ENCODE peak calls at places on chromosomes 12 and 14, in nine cellular contexts. F, J, R, U, B, W, Z, S and D are unnamed samples.

GRCh38 chr14:22450266-22450665 is 138.8 kb downstream of the DAD1 start:
- DNase-seq in F (no peak), J (no peak), R (no peak), U (no peak), B (no peak), W (no peak), Z (no peak), S (no peak), D (no peak)

GRCh38 chr14:68894802-68895201 is 84.3 kb downstream of the ACTN1 start:
- DNase-seq in F (peak), J (peak), R (no peak), U (no peak), B (no peak), W (no peak), Z (no peak), S (peak), D (no peak)

GRCh38 chr14:88323520-88324199 is 591 bp upstream of the KCNK10 start:
- DNase-seq in F (peak), J (no peak), R (no peak), U (peak), B (peak), W (peak), Z (no peak), S (no peak), D (peak)

GRCh38 chr12:57214398-57214781 is 2.2 kb upstream of the NXPH4 start:
- DNase-seq in F (peak), J (peak), R (peak), U (peak), B (peak), W (peak), Z (peak), S (no peak), D (peak)

GRCh38 chr14:103281496-103282231 is 52.4 kb upstream of the EIF5 start:
- DNase-seq in F (peak), J (peak), R (no peak), U (no peak), B (no peak), W (peak), Z (no peak), S (peak), D (no peak)

GRCh38 chr14:38211258-38211735 is 3.6 kb downstream of the SSTR1 start:
- DNase-seq in F (no peak), J (no peak), R (no peak), U (no peak), B (no peak), W (no peak), Z (no peak), S (no peak), D (no peak)

GRCh38 chr12:63843613-63844390 is 698 bp upstream of the SRGAP1 start:
- DNase-seq in F (peak), J (peak), R (peak), U (peak), B (peak), W (peak), Z (peak), S (peak), D (peak)

GRCh38 chr12:120640840-120641833 is 711 bp downstream of the CABP1 start:
- DNase-seq in F (peak), J (peak), R (peak), U (peak), B (peak), W (peak), Z (peak), S (no peak), D (peak)

GRCh38 chr12:131872154-131873046 is 22.0 kb upstream of the ULK1 start:
- DNase-seq in F (peak), J (peak), R (no peak), U (no peak), B (no peak), W (no peak), Z (no peak), S (no peak), D (no peak)

GRCh38 chr14:105493921-105494605 is 3.0 kb downstream of the TEDC1 start:
- DNase-seq in F (no peak), J (no peak), R (no peak), U (no peak), B (no peak), W (no peak), Z (no peak), S (no peak), D (no peak)

GRCh38 chr12:88308825-88309224 is 166.7 kb downstream of the TMTC3 start:
- DNase-seq in F (peak), J (peak), R (no peak), U (no peak), B (no peak), W (no peak), Z (no peak), S (peak), D (no peak)

GRCh38 chr12:86257173-86257572 is 982 bp upstream of the MGAT4C start:
- DNase-seq in F (no peak), J (no peak), R (no peak), U (no peak), B (no peak), W (no peak), Z (no peak), S (no peak), D (no peak)

GRCh38 chr12:6267007-6267721 is 43.3 kb upstream of the PLEKHG6 start:
- DNase-seq in F (peak), J (peak), R (peak), U (peak), B (no peak), W (no peak), Z (peak), S (no peak), D (peak)

GRCh38 chr12:104747956-104748355 is 210.1 kb downstream of the SLC41A2 start:
- DNase-seq in F (no peak), J (no peak), R (no peak), U (no peak), B (no peak), W (no peak), Z (no peak), S (no peak), D (no peak)

GRCh38 chr12:113030875-113031525 is 25.5 kb upstream of the DTX1 start:
- DNase-seq in F (peak), J (peak), R (no peak), U (no peak), B (peak), W (peak), Z (no peak), S (peak), D (no peak)

GRCh38 chr14:47044841-47045240 is 393.3 kb upstream of the RPL10L start:
- DNase-seq in F (no peak), J (no peak), R (no peak), U (no peak), B (no peak), W (peak), Z (no peak), S (no peak), D (no peak)